ENCODE peak calls at places on chromosomes 6 and 20, in seven cellular contexts. F is A172; E is progenitor cell of endocrine pancreas; Z is GM13977; I is H7; R is mucosa of descending colon; A is T-helper 2 cell treated with Interferon-gamma antibody and Interleukin-4, amounts not matched to agents 5 μg/mL and 100 μg/mL, for 36 hours. M is an unnamed sample.

GRCh38 chr6:40856271-40856670 is 182.8 kb downstream of the UNC5CL start:
- DNase-seq in F (no peak), E (no peak), Z (no peak), I (no peak), R (no peak), A (no peak), M (no peak)

GRCh38 chr6:169042061-169042460 is 211.6 kb downstream of the THBS2 start:
- DNase-seq in F (no peak), E (no peak), Z (no peak), I (no peak), R (no peak), A (no peak), M (no peak)

GRCh38 chr20:18504479-18505060 is 3.2 kb upstream of the SEC23B start:
- DNase-seq in F (no peak), E (no peak), Z (no peak), I (no peak), R (peak), A (no peak), M (peak)

GRCh38 chr20:58543274-58543673 is 28.1 kb upstream of the APCDD1L start:
- DNase-seq in F (no peak), E (no peak), Z (no peak), I (no peak), R (no peak), A (no peak), M (no peak)

GRCh38 chr20:1809121-1809520 is 86.1 kb upstream of the SIRPA start:
- DNase-seq in F (peak), E (no peak), Z (no peak), I (no peak), R (no peak), A (no peak), M (peak)

GRCh38 chr6:37582309-37582708 is 82.6 kb upstream of the CCDC167 start:
- DNase-seq in F (peak), E (peak), Z (no peak), I (no peak), R (no peak), A (no peak), M (no peak)

GRCh38 chr6:8321671-8322404 is 113.5 kb downstream of the SLC35B3 start:
- DNase-seq in F (no peak), E (no peak), Z (no peak), I (no peak), R (no peak), A (no peak), M (no peak)

GRCh38 chr6:169723991-169724553 is at the start of gene PHF10:
- DNase-seq in F (no peak), E (peak), Z (peak), I (peak), R (peak), A (peak), M (peak)

GRCh38 chr20:21450572-21450971 is 53.2 kb upstream of the NKX2-4 start:
- DNase-seq in F (peak), E (no peak), Z (no peak), I (no peak), R (no peak), A (no peak), M (no peak)

GRCh38 chr20:62768815-62769287 is 27.4 kb upstream of the MRGBP start:
- DNase-seq in F (peak), E (no peak), Z (no peak), I (no peak), R (peak), A (no peak), M (peak)

GRCh38 chr6:70669133-70669532 is 1.4 kb downstream of the SMAP1 start:
- DNase-seq in F (no peak), E (no peak), Z (peak), I (no peak), R (no peak), A (no peak), M (no peak)

GRCh38 chr6:161682982-161683381 is 409.1 kb upstream of the AGPAT4 start:
- DNase-seq in F (no peak), E (no peak), Z (no peak), I (no peak), R (no peak), A (no peak), M (no peak)

GRCh38 chr6:127641905-127642304 is 64.9 kb downstream of the C6orf58 start:
- DNase-seq in F (peak), E (no peak), Z (peak), I (peak), R (no peak), A (no peak), M (peak)

GRCh38 chr20:46010491-46011405 is 2.0 kb downstream of the MMP9 start:
- DNase-seq in F (no peak), E (no peak), Z (no peak), I (peak), R (no peak), A (peak), M (no peak)

GRCh38 chr20:2760381-2761305 is 39.8 kb downstream of the CPXM1 start:
- DNase-seq in F (no peak), E (no peak), Z (no peak), I (peak), R (no peak), A (no peak), M (no peak)

GRCh38 chr6:10412165-10412947 is 2.5 kb downstream of the TFAP2A start:
- DNase-seq in F (peak), E (no peak), Z (peak), I (peak), R (peak), A (peak), M (no peak)

GRCh38 chr6:134169881-134170486 is 117.6 kb upstream of the SLC2A12 start:
- DNase-seq in F (no peak), E (no peak), Z (no peak), I (no peak), R (no peak), A (no peak), M (peak)

GRCh38 chr6:2196079-2196679 is 49.2 kb downstream of the GMDS start:
- DNase-seq in F (peak), E (no peak), Z (peak), I (peak), R (no peak), A (no peak), M (peak)

GRCh38 chr6:12602951-12603710 is 113.4 kb upstream of the PHACTR1 start:
- DNase-seq in F (peak), E (no peak), Z (no peak), I (no peak), R (no peak), A (no peak), M (peak)